ENCODE peak calls at places on chromosomes 6 and 20, in ten cellular contexts. Y is osteoblast, A is dorsolateral prefrontal cortex, H is fibroblast of lung, J is breast epithelium, R is foreskin fibroblast, F is upper lobe of left lung, B is GM23338, V is psoas muscle, K is AG04449. C is an unnamed sample.

GRCh38 chr20:61114776-61115175 is 137.3 kb upstream of the CDH4 start:
- DNase-seq in A (no peak), J (no peak), R (no peak), K (no peak), B (no peak), H (no peak), V (no peak), Y (no peak), F (no peak), C (no peak)

GRCh38 chr6:97085772-97086171 is 161.2 kb downstream of the KLHL32 start:
- DNase-seq in J (no peak), V (no peak), K (peak), B (no peak), H (peak), R (peak), Y (no peak), F (no peak), A (no peak), C (no peak)

GRCh38 chr6:110731898-110732297 is 83.4 kb downstream of the CDK19 start:
- DNase-seq in F (no peak), V (no peak), Y (no peak), A (no peak), B (peak), R (peak), H (no peak), K (no peak), J (no peak), C (no peak)

GRCh38 chr6:17233531-17233930 is 47.6 kb upstream of the RBM24 start:
- DNase-seq in B (no peak), R (peak), J (no peak), H (peak), Y (no peak), A (no peak), V (no peak), F (no peak), K (no peak), C (no peak)

GRCh38 chr6:150410906-150411305 is 42.1 kb downstream of the IYD start:
- DNase-seq in H (peak), F (no peak), B (no peak), V (no peak), A (no peak), K (no peak), R (peak), J (no peak), Y (no peak), C (no peak)

GRCh38 chr20:10940941-10941340 is 267.1 kb upstream of the JAG1 start:
- DNase-seq in J (no peak), H (no peak), B (no peak), V (no peak), R (no peak), Y (no peak), F (peak), A (no peak), K (no peak), C (no peak)

GRCh38 chr20:44370639-44371218 is 15.2 kb downstream of the HNF4A start:
- DNase-seq in Y (no peak), B (no peak), H (no peak), F (peak), A (no peak), K (no peak), R (no peak), V (no peak), J (no peak), C (no peak)

GRCh38 chr20:1274485-1275313 is 8.6 kb downstream of the SNPH start:
- DNase-seq in H (no peak), R (no peak), Y (no peak), K (no peak), V (no peak), A (no peak), B (no peak), J (no peak), F (no peak), C (no peak)

GRCh38 chr6:61886608-61887259 is 399.3 kb downstream of the KHDRBS2 start:
- DNase-seq in V (no peak), B (peak), Y (no peak), K (no peak), R (no peak), F (no peak), H (no peak), J (no peak), A (no peak), C (no peak)

GRCh38 chr6:135280375-135281136 is 99.4 kb downstream of the MYB start:
- DNase-seq in B (no peak), V (no peak), K (peak), A (peak), H (peak), Y (no peak), F (no peak), J (no peak), R (peak), C (peak)

GRCh38 chr6:27295301-27296079 is 16.6 kb downstream of the POM121L2 start:
- DNase-seq in A (no peak), F (no peak), Y (peak), B (peak), V (no peak), J (no peak), K (peak), H (peak), R (peak), C (peak)
- H3K4me3 ChIP-seq in A (no peak), F (no peak), Y (peak), B (peak), V (no peak), J (no peak), K (peak), H (peak), R (peak), C (peak)

GRCh38 chr6:42981866-42982265 is 2.5 kb upstream of the PPP2R5D start:
- DNase-seq in Y (no peak), H (no peak), B (no peak), A (no peak), J (no peak), R (no peak), F (no peak), K (no peak), V (peak), C (no peak)

GRCh38 chr6:42987533-42988451 is 3.4 kb downstream of the PPP2R5D start:
- DNase-seq in B (no peak), K (no peak), R (no peak), Y (no peak), A (no peak), V (no peak), F (no peak), H (no peak), J (no peak), C (no peak)

GRCh38 chr6:42988486-42989020 is 4.2 kb downstream of the PPP2R5D start:
- DNase-seq in Y (peak), F (no peak), V (no peak), J (no peak), K (no peak), H (peak), A (no peak), B (peak), R (peak), C (no peak)

GRCh38 chr6:42984924-42985475 is 630 bp downstream of the PPP2R5D start:
- DNase-seq in Y (no peak), B (peak), R (peak), F (no peak), V (no peak), J (no peak), K (no peak), H (peak), A (no peak), C (no peak)

DNA sequence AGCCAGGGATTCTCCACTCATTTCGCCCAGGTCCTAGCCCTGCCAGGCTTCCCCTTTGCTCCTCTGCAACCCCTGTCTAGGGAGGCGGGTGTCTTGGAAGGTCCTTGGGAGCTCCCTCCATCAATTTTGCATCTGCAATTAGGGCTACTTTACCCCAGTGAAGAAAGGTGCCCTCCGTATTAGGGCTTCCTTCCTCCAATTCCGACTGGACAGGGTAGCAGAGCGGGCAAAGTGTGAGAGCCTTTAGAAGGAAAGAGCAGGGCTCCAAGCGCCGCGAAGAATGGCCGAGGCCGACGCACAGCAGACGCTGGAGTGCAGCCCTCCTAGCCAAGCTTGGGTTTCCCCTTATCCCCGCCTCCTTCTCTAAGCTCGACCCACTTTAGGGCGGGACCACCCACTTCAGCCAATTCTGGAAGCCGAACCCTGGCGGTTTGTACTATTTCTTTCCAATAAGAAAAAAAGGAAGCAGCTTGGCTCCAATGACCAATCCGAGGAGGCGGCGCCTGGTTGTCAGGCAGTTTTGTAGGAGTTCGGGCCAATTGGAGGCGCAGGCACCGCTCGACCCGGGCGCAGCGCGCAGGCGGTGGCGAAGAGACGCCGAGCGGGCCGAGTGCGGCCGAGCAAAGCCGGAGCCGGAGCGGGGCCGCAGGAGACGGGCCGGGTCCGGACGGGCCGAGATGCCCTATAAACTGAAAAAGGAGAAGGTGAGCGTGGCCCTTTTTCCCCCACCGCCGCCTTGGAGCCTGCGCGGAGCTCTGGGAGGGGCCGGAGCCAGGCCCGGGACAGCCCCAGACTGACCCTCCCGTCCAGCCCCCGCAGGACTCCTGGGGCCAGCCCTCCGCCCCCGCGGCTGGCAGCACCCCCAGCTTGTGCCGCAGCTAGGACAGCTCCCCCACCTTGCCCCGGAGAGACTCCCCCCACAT is at the start of gene PPP2R5D:
- DNase-seq in Y (peak), K (peak), R (peak), A (peak), J (peak), F (peak), H (peak), B (peak), V (peak), C (peak)
- TF ChIP-seq CTCF in Y (no peak), K (no peak), R (no peak), A (peak), J (no peak), F (peak), H (no peak), B (no peak), V (no peak), C (no peak)

DNA sequence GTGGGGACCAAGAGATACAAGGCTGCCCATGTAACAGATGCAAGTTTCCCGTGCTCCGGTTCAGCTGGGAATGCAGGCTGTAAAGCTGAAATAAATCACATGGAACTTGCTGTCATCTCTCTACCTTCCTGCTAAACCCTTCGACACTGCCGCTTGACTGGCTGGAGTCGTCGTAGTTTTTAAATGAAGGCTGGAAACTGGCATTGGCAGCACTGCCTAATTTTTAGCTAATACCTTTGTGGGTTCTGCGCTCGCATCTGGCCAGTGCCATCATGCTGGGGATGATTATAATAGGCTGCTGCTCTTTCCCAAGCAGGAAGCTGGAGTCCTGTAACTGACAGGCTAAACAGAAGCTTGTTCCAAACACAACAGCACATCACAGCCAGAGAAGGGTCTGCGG is 146.2 kb downstream of the TFAP2A start:
- DNase-seq in Y (no peak), H (peak), J (no peak), A (no peak), F (no peak), B (peak), R (peak), K (no peak), V (no peak), C (no peak)
- H3K4me3 ChIP-seq in Y (no peak), H (no peak), J (no peak), A (peak), F (no peak), B (peak), R (no peak), K (no peak), V (no peak), C (no peak)

GRCh38 chr6:129567374-129567773 is 142.6 kb downstream of the ARHGAP18 start:
- DNase-seq in B (peak), J (no peak), Y (peak), K (no peak), F (no peak), V (no peak), R (no peak), H (no peak), A (no peak), C (no peak)
- TF ChIP-seq CTCF in B (peak), J (no peak), Y (peak), K (peak), F (no peak), V (no peak), R (peak), H (peak), A (peak), C (peak)

DNA sequence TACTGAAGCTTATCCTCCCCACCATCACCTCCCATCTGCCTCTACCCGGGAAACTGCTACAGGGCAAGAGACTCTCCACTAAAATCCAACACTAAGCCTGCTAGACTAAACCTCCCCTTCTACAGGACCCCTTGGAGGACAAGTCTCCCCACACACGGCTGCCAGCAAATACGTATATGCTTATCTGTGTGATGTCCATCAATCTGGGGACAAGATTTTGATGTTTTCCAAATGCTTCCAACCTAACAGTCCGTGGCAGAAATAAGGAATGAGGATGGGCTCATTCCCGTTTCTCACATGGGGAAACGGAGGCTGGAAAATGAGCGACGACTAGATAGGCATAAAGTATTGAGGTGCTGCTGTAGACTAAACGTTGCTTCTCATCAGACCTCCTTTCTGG is 1.8 kb downstream of the KCNK5 start:
- DNase-seq in R (no peak), B (no peak), F (no peak), J (no peak), H (no peak), K (no peak), V (no peak), A (no peak), Y (peak), C (no peak)
- H3K4me3 ChIP-seq in R (no peak), B (peak), F (no peak), J (peak), H (no peak), K (no peak), V (no peak), A (no peak), Y (no peak), C (no peak)

DNA sequence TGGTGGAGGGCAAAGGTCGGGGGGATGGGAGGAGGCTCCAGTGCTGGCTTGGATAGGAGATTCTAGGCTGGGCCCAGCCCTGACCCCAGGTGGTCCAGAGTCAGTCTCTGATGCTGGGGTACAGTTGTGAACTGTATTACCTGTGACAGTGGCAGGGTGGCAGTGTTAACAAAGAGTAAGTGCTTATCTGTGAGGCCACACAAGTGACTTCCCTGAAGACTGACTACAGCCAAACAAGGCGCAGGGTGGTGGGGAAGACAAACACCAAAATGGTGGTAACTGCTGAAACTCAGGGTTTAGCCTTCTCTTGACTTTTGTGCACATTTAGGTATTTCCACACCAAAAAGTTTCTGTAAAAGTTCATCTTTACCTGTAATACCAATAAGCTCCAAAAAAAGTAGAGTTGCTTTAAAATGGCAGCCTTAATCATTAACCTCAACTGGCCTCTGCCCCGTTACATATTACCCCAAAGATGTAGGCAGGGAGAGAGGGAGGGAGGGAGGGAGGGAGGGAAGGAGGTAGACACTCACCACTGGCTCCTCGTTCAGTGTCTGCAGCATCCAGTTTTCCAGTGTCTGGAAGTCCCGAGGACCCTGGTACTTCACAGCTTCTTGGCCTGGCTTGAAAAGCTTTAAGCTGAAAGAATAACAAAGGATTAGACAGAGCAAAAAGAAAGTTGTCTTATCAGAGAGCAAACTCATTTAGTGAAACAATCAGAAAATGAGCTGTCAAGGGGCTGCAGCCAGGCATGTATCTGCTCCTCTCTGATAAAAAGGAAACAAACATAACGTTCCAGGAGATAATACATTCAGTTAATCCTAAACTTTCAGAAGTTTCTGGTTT is 11.3 kb downstream of the TXNDC5 start:
- DNase-seq in Y (no peak), B (peak), A (no peak), J (peak), V (no peak), H (no peak), R (no peak), K (no peak), F (peak), C (no peak)
- TF ChIP-seq CTCF in Y (no peak), B (peak), A (no peak), J (no peak), V (no peak), H (no peak), R (no peak), K (no peak), F (no peak), C (peak)

C was measured in retinal pigment epithelial cell.